ENCODE peak calls at places on chromosomes 12 and 14, in eight cellular contexts. P is glutamatergic neuron; A is activated T-helper 1 cell treated with Interleukin-2 at 50 U/mL for 16 hours; B is OCI-M1; Y is stimulated activated CD4-positive, alpha-beta T cell treated with anti-CD3 and anti-CD28 coated beads, Interleukin-1b, Interleukin-23, amount 100 ng/mL, for 4 hours; H is HuH-7; X is activated gamma-delta T cell; E is EH. M is an unnamed sample.

GRCh38 chr14:105495990-105496830 is 5.2 kb downstream of the TEDC1 start:
- DNase-seq in A (no peak), Y (no peak), H (no peak), X (no peak), E (no peak), P (peak), B (no peak), M (peak)

GRCh38 chr14:71460091-71460490 is 472.1 kb upstream of the RGS6 start:
- DNase-seq in P (no peak), A (no peak), Y (no peak), B (no peak), X (no peak), E (no peak), H (no peak), M (no peak)

GRCh38 chr12:21476949-21477348 is 24.5 kb downstream of the RECQL start:
- DNase-seq in P (no peak), H (no peak), X (no peak), E (peak), B (no peak), Y (no peak), A (no peak), M (no peak)

GRCh38 chr14:20515846-20516245 is 10.5 kb downstream of the RNASE10 start:
- DNase-seq in Y (no peak), E (peak), P (no peak), H (no peak), X (no peak), B (no peak), A (no peak), M (no peak)

GRCh38 chr14:84988391-84988790 is 541.6 kb upstream of the FLRT2 start:
- DNase-seq in X (no peak), A (no peak), H (no peak), P (no peak), E (no peak), Y (no peak), B (no peak), M (no peak)

GRCh38 chr12:117587646-117588287 is 226.3 kb upstream of the NOS1 start:
- DNase-seq in Y (peak), H (peak), E (peak), B (peak), X (no peak), P (peak), A (no peak), M (no peak)

GRCh38 chr12:75212072-75212471 is 2.4 kb upstream of the KCNC2 start:
- DNase-seq in X (no peak), H (no peak), Y (no peak), E (no peak), A (no peak), P (no peak), B (peak), M (no peak)

GRCh38 chr14:73468808-73469386 is 10.6 kb upstream of the NUMB start:
- DNase-seq in A (no peak), X (no peak), Y (no peak), E (peak), B (no peak), P (no peak), H (no peak), M (no peak)

GRCh38 chr14:81269100-81269978 is 48.6 kb upstream of the GTF2A1 start:
- DNase-seq in Y (peak), B (peak), H (peak), X (no peak), A (no peak), E (peak), P (no peak), M (no peak)

GRCh38 chr14:24692382-24693352 is 58.7 kb upstream of the GZMB start:
- DNase-seq in Y (no peak), B (no peak), P (no peak), A (no peak), X (no peak), E (no peak), H (no peak), M (no peak)

GRCh38 chr12:112627851-112628250 is 163.7 kb upstream of the RPH3A start:
- DNase-seq in P (no peak), A (no peak), H (no peak), Y (no peak), B (no peak), X (no peak), E (no peak), M (no peak)

GRCh38 chr14:92733007-92733406 is 15.4 kb downstream of the LGMN start:
- DNase-seq in E (no peak), A (no peak), Y (no peak), B (peak), H (no peak), X (no peak), P (no peak), M (no peak)

GRCh38 chr12:75481774-75482173 is 1.2 kb downstream of the GLIPR1 start:
- DNase-seq in Y (no peak), B (no peak), A (no peak), P (no peak), H (no peak), X (no peak), E (peak), M (no peak)

GRCh38 chr12:32084753-32085152 is 21.9 kb upstream of the BICD1 start:
- DNase-seq in E (no peak), B (no peak), A (no peak), Y (no peak), X (no peak), H (no peak), P (no peak), M (no peak)

GRCh38 chr12:89370411-89370810 is 18.1 kb upstream of the DUSP6 start:
- DNase-seq in E (no peak), B (peak), X (no peak), Y (no peak), P (no peak), A (no peak), H (no peak), M (no peak)

GRCh38 chr12:102964872-102965271 is 7.4 kb downstream of the ASCL1 start:
- DNase-seq in X (no peak), A (no peak), P (peak), H (peak), E (no peak), Y (no peak), B (no peak), M (no peak)

GRCh38 chr14:41609704-41610183 is 3.1 kb downstream of the LRFN5 start:
- DNase-seq in Y (no peak), X (no peak), E (no peak), H (peak), B (peak), A (no peak), P (peak), M (no peak)

GRCh38 chr14:61444215-61444768 is 122.9 kb downstream of the PRKCH start:
- DNase-seq in E (no peak), H (no peak), B (peak), X (no peak), Y (peak), A (peak), P (no peak), M (no peak)

GRCh38 chr12:45703942-45704341 is 25.6 kb upstream of the ARID2 start:
- DNase-seq in B (no peak), Y (no peak), A (no peak), E (peak), X (no peak), P (no peak), H (no peak), M (no peak)

GRCh38 chr12:101230547-101230946 is 20.5 kb upstream of the SLC5A8 start:
- DNase-seq in P (no peak), X (no peak), B (no peak), H (no peak), A (no peak), E (peak), Y (no peak), M (no peak)

GRCh38 chr12:50579757-50580267 is 75.0 kb downstream of the DIP2B start:
- DNase-seq in E (peak), Y (no peak), A (no peak), X (no peak), B (peak), P (no peak), H (no peak), M (no peak)

GRCh38 chr14:91089958-91090535 is 23.8 kb upstream of the DGLUCY start:
- DNase-seq in B (no peak), E (no peak), H (no peak), A (no peak), Y (no peak), X (no peak), P (no peak), M (no peak)

GRCh38 chr12:233615-233968 is 19.6 kb upstream of the SLC6A12 start:
- DNase-seq in P (no peak), E (no peak), X (no peak), B (no peak), Y (no peak), A (no peak), H (no peak), M (no peak)